ENCODE peak calls at places on chromosomes 7 and 10, in seven cellular contexts. I, L, M, T, O, G and N are unnamed samples.

GRCh38 chr10:113131611-113132330 is 181.7 kb downstream of the TCF7L2 start:
- DNase-seq in T (peak; percentile 95), O (peak; percentile 55), M (no peak), L (peak; percentile 49), G (peak; percentile 92), I (peak; percentile 90), N (peak; percentile 98)

GRCh38 chr10:21760332-21760731 is 226.3 kb downstream of the MLLT10 start:
- DNase-seq in I (no peak), T (no peak), O (no peak), L (no peak), G (no peak), M (no peak), N (no peak)

GRCh38 chr7:157402388-157402703 is 65.5 kb downstream of the DNAJB6 start:
- DNase-seq in I (no peak), L (no peak), M (no peak), G (no peak), O (no peak), T (no peak), N (no peak)

GRCh38 chr7:64774204-64774842 is 19.9 kb upstream of the ZNF138 start:
- DNase-seq in G (no peak), O (no peak), T (no peak), I (no peak), M (no peak), L (no peak), N (no peak)

GRCh38 chr10:44864637-44865288 is 46.4 kb upstream of the TMEM72 start:
- DNase-seq in I (peak; percentile 75), G (peak; percentile 85), O (peak; percentile 69), T (peak; percentile 88), L (no peak), M (peak; percentile 74), N (peak; percentile 89)

GRCh38 chr10:58253184-58253583 is 14.5 kb downstream of the IPMK start:
- DNase-seq in O (no peak), G (no peak), L (no peak), M (no peak), T (no peak), I (no peak), N (no peak)

GRCh38 chr7:20998309-20998708 is 211.6 kb upstream of the SP8 start:
- DNase-seq in T (no peak), M (no peak), L (no peak), I (no peak), O (no peak), G (no peak), N (no peak)

GRCh38 chr7:119175916-119176627 is 951.6 kb downstream of the ANKRD7 start:
- DNase-seq in L (peak; percentile 32), I (peak; percentile 82), T (peak; percentile 70), G (peak; percentile 80), M (no peak), O (peak; percentile 44), N (peak; percentile 46)

GRCh38 chr7:4436361-4436899 is 245.7 kb upstream of the FOXK1 start:
- DNase-seq in I (no peak), T (no peak), O (no peak), L (no peak), M (no peak), G (no peak), N (no peak)

GRCh38 chr10:31099664-31100063 is 68.0 kb upstream of the ZNF438 start:
- DNase-seq in L (no peak), T (no peak), M (no peak), G (peak; percentile 45), O (no peak), I (no peak), N (no peak)

GRCh38 chr7:36810476-36810875 is 86.2 kb upstream of the AOAH start:
- DNase-seq in T (no peak), G (no peak), L (no peak), M (no peak), I (no peak), O (no peak), N (no peak)

GRCh38 chr7:91310829-91311460 is 46.7 kb downstream of the FZD1 start:
- DNase-seq in G (peak; percentile 31), T (peak; percentile 60), M (no peak), I (peak; percentile 64), L (peak; percentile 27), O (peak; percentile 52), N (peak; percentile 90)

GRCh38 chr7:139727151-139727705 is 50.6 kb downstream of the HIPK2 start:
- DNase-seq in G (peak; percentile 60), I (peak; percentile 88), M (no peak), O (peak; percentile 60), T (peak; percentile 46), L (no peak), N (peak; percentile 53)

GRCh38 chr7:127413326-127413725 is 20.8 kb upstream of the ZNF800 start:
- DNase-seq in G (no peak), M (no peak), L (no peak), O (no peak), T (no peak), I (no peak), N (no peak)

GRCh38 chr10:78703581-78703980 is 365.2 kb upstream of the ZMIZ1 start:
- DNase-seq in I (no peak), G (no peak), L (no peak), O (no peak), M (no peak), T (peak; percentile 6), N (no peak)

GRCh38 chr7:32515890-32516550 is 20.7 kb downstream of the AVL9 start:
- DNase-seq in L (no peak), I (no peak), M (no peak), T (no peak), G (peak; percentile 34), O (no peak), N (no peak)

GRCh38 chr10:103812431-103812830 is 42.9 kb downstream of the SH3PXD2A start:
- DNase-seq in O (no peak), I (peak; percentile 42), L (no peak), M (no peak), T (peak; percentile 21), G (peak; percentile 23), N (no peak)